ENCODE peak calls at places on chromosome 19, in seven cellular contexts. X is tibial nerve, R is transverse colon, M is heart left ventricle, K is ovary, N is H1, I is A549. Q is an unnamed sample.

GRCh38 chr19:35106898-35107540 is 8.6 kb upstream of the FXYD3 start:
- DNase-seq in X (no peak), R (no peak), M (no peak), K (no peak), N (no peak), I (no peak), Q (no peak)

GRCh38 chr19:16076958-16077611 is 790 bp downstream of the TPM4 start:
- DNase-seq in X (peak; percentile 61), R (peak; percentile 73), M (peak; percentile 76), K (peak; percentile 71), N (no peak), I (no peak), Q (no peak)

GRCh38 chr19:49463960-49464740 is 9.9 kb upstream of the FLT3LG start:
- DNase-seq in X (no peak), R (no peak), M (peak; percentile 25), K (no peak), N (no peak), I (no peak), Q (no peak)

GRCh38 chr19:10565028-10565566 is 713 bp downstream of the KRI1 start:
- DNase-seq in X (peak; percentile 40), R (peak; percentile 55), M (peak; percentile 50), K (peak; percentile 68), N (no peak), I (peak; percentile 44), Q (no peak)

GRCh38 chr19:55353803-55354697 is 469 bp downstream of the COX6B2 start:
- DNase-seq in X (no peak), R (peak; percentile 86), M (peak; percentile 52), K (peak; percentile 80), N (no peak), I (peak; percentile 75), Q (peak; percentile 57)

GRCh38 chr19:49894879-49895565 is 1.7 kb downstream of the IL4I1 start:
- DNase-seq in X (no peak), R (no peak), M (no peak), K (no peak), N (no peak), I (no peak), Q (no peak)

GRCh38 chr19:45667620-45668341 is at the start of gene GIPR:
- DNase-seq in X (no peak), R (peak; percentile 84), M (peak; percentile 63), K (no peak), N (no peak), I (peak; percentile 86), Q (no peak)

GRCh38 chr19:10223488-10224213 is 7.5 kb downstream of the S1PR2 start:
- DNase-seq in X (no peak), R (no peak), M (no peak), K (no peak), N (no peak), I (no peak), Q (no peak)

GRCh38 chr19:38706792-38707511 is 37.3 kb downstream of the CAPN12 start:
- DNase-seq in X (no peak), R (no peak), M (no peak), K (no peak), N (no peak), I (no peak), Q (no peak)
- H3K27ac ChIP-seq in X (peak overlapping the region; percentile 4), R (peak overlapping the region; percentile 82), M (peak overlapping the region; percentile 84), K (no peak overlapping the region), N (no peak overlapping the region), I (peak overlapping the region; percentile 50), Q (peak overlapping the region; percentile 74)

GRCh38 chr19:1258161-1258492 is 9.7 kb downstream of the MIDN start:
- DNase-seq in X (no peak), R (no peak), M (no peak), K (no peak), N (no peak), I (no peak), Q (no peak)

GRCh38 chr19:1258707-1259205 is 10.4 kb downstream of the MIDN start:
- DNase-seq in X (no peak), R (no peak), M (no peak), K (no peak), N (no peak), I (peak; percentile 44), Q (no peak)

GRCh38 chr19:1259873-1260748 is 9.0 kb upstream of the CIRBP start:
- DNase-seq in X (no peak), R (peak; percentile 63), M (peak; percentile 55), K (no peak), N (no peak), I (peak; percentile 77), Q (no peak)

GRCh38 chr19:1260749-1261511 is 8.2 kb upstream of the CIRBP start:
- DNase-seq in X (peak; percentile 85), R (peak; percentile 98), M (peak; percentile 98), K (peak; percentile 98), N (peak; percentile 93), I (peak; percentile 95), Q (peak; percentile 95)

DNA sequence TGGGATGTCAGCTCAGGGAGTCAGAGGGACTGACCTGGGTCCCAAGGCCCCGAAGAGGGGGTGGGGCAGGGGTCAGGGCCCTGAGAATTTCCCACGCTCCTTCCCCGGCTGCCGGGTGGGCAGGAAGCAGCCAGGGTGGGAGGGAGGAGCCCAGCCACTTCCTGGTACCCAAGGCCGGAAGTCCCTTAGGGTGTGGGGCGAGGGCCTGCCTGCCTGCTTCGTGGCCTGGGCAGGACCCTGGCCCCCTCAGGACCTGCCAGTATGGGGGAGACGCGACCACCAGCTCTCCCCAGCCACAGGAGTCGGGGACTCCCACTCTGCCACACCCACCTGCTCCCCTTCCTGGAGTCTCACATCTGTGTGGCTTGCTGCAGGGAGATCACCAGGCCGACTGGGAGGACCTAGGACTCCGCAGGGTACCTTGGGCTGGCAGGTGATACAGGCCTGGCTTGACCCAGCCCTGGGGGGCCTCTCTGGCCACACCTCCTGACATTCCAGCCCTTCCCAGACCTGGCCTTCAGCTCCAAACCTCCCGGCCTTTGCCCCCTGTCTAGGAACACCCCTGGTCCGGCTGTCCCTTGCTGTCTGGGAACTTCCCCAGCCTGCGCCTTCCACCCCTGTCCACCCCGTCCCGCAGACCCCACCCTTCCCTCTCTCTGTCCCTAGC is 9.8 kb upstream of the CIRBP start:
- DNase-seq in X (no peak), R (peak; percentile 88), M (peak; percentile 87), K (peak; percentile 84), N (no peak), I (peak; percentile 91), Q (peak; percentile 62)
- TF ChIP-seq POLR2A in X (peak; percentile 34), R (peak; percentile 88), M (peak; percentile 58), K (peak; percentile 34), N (peak; percentile 96), I (no peak), Q (peak; percentile 46)

GRCh38 chr19:4369109-4369887 is 25.9 kb downstream of the MPND start:
- DNase-seq in X (peak; percentile 44), R (peak; percentile 84), M (peak; percentile 55), K (no peak), N (no peak), I (no peak), Q (peak; percentile 77)

GRCh38 chr19:4367336-4367723 is 24.0 kb downstream of the MPND start:
- DNase-seq in X (no peak), R (no peak), M (no peak), K (no peak), N (no peak), I (no peak), Q (no peak)

GRCh38 chr19:4366666-4367335 is 23.4 kb downstream of the MPND start:
- DNase-seq in X (no peak), R (no peak), M (no peak), K (no peak), N (no peak), I (no peak), Q (no peak)

GRCh38 chr19:4367781-4368127 is 24.4 kb downstream of the MPND start:
- DNase-seq in X (no peak), R (no peak), M (no peak), K (no peak), N (no peak), I (no peak), Q (no peak)

GRCh38 chr19:4368128-4368820 is 24.9 kb downstream of the MPND start:
- DNase-seq in X (no peak), R (no peak), M (peak; percentile 36), K (no peak), N (no peak), I (no peak), Q (no peak)
- H3K4me1 ChIP-seq in X (peaks cover 74% of the 10 kb centered on the region), R (peaks cover 28% of the 10 kb centered on the region), M (peaks cover 47% of the 10 kb centered on the region), K (peaks cover 35% of the 10 kb centered on the region), N (peaks cover 13% of the 10 kb centered on the region), I (peaks cover 15% of the 10 kb centered on the region), Q (peaks cover 30% of the 10 kb centered on the region)

DNA sequence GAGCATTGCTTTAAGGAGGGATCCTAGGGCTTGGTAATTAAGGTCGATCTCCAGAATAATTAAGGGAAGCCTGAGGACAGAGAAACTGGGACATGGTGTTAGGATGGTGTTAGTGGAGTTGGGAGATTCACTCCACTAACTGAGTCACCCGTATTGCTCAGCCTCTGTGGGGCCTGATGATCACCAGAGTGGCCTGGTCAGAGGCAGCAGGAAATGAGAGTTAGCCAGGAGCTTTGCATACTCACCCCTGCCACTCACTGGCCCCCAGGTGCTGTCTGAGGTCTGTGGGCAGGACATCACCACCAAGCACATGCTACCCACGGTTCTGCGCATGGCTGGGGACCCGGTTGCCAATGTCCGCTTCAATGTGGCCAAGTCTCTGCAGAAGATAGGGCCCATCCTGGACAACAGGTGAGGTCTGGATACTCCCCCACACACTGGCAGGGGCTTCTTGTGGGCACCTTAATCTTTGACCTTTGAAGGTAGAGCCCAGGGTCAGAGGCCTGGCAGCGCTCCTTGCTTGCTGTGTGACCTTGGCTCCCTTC is 32.1 kb downstream of the PPP2R1A start:
- DNase-seq in X (no peak), R (no peak), M (no peak), K (no peak), N (no peak), I (no peak), Q (no peak)
- H3K27ac ChIP-seq in X (no peak overlapping the region), R (no peak overlapping the region), M (no peak overlapping the region), K (no peak overlapping the region), N (no peak overlapping the region), I (no peak overlapping the region), Q (no peak overlapping the region)

Q was measured in prostate gland.